ENCODE peak calls at places on chromosomes 4 and X, in five cellular contexts. One of them, this sample, is unnamed.
A peak's percentile ranks its signal among the peaks of the same experiment; 100 is the strongest.

GRCh38 chrX:108000751-108001150 is 18.6 kb upstream of the TEX13B start:
- DNase-seq in AG09309: no peak
- DNase-seq in WERI-Rb-1: no peak
- DNase-seq in hepatocyte: no peak
- DNase-seq in GM06990: no peak
- DNase-seq in this sample: no peak

GRCh38 chrX:153922932-153923857 is 2.9 kb downstream of the ARHGAP4 start:
- DNase-seq in GM06990: peak; percentile 22
- DNase-seq in WERI-Rb-1: peak; percentile 91
- DNase-seq in hepatocyte: peak; percentile 50
- DNase-seq in AG09309: no peak
- DNase-seq in this sample: no peak

GRCh38 chr4:10765386-10765785 is 80.8 kb upstream of the CLNK start:
- DNase-seq in WERI-Rb-1: no peak
- DNase-seq in GM06990: no peak
- DNase-seq in AG09309: no peak
- DNase-seq in hepatocyte: no peak
- DNase-seq in this sample: no peak

GRCh38 chrX:106791495-106791894 is 11.0 kb upstream of the TBC1D8B start:
- DNase-seq in GM06990: no peak
- DNase-seq in AG09309: peak; percentile 2
- DNase-seq in hepatocyte: no peak
- DNase-seq in WERI-Rb-1: no peak
- DNase-seq in this sample: no peak

GRCh38 chr4:128384765-128385164 is 97.2 kb upstream of the PGRMC2 start:
- DNase-seq in hepatocyte: no peak
- DNase-seq in GM06990: no peak
- DNase-seq in AG09309: no peak
- DNase-seq in WERI-Rb-1: no peak
- DNase-seq in this sample: no peak

GRCh38 chr4:126071346-126072333 is 756.9 kb downstream of the FAT4 start:
- DNase-seq in GM06990: no peak
- DNase-seq in hepatocyte: peak; percentile 38
- DNase-seq in AG09309: peak; percentile 18
- DNase-seq in WERI-Rb-1: no peak
- DNase-seq in this sample: no peak

GRCh38 chr4:107845721-107846120 is 21.0 kb downstream of the SGMS2 start:
- DNase-seq in WERI-Rb-1: no peak
- DNase-seq in GM06990: no peak
- DNase-seq in hepatocyte: no peak
- DNase-seq in AG09309: no peak
- DNase-seq in this sample: no peak

GRCh38 chrX:105375816-105376215 is 155.3 kb upstream of the TEX13A start:
- DNase-seq in AG09309: no peak
- DNase-seq in WERI-Rb-1: no peak
- DNase-seq in GM06990: no peak
- DNase-seq in hepatocyte: no peak
- DNase-seq in this sample: no peak

GRCh38 chr4:16824278-16824806 is 74.1 kb downstream of the LDB2 start:
- DNase-seq in WERI-Rb-1: no peak
- DNase-seq in AG09309: no peak
- DNase-seq in hepatocyte: no peak
- DNase-seq in GM06990: no peak
- DNase-seq in this sample: no peak

GRCh38 chrX:153969904-153970397 is 1.7 kb downstream of the HCFC1 start:
- DNase-seq in AG09309: no peak
- DNase-seq in WERI-Rb-1: no peak
- DNase-seq in GM06990: no peak
- DNase-seq in hepatocyte: no peak
- DNase-seq in this sample: no peak

GRCh38 chr4:165293927-165294649 is 33.4 kb upstream of the MSMO1 start:
- DNase-seq in WERI-Rb-1: no peak
- DNase-seq in hepatocyte: no peak
- DNase-seq in GM06990: no peak
- DNase-seq in AG09309: no peak
- DNase-seq in this sample: no peak

GRCh38 chr4:5708171-5708828 is at the start of gene EVC2:
- DNase-seq in GM06990: peak; percentile 79
- DNase-seq in AG09309: no peak
- DNase-seq in WERI-Rb-1: no peak
- DNase-seq in hepatocyte: peak; percentile 70
- DNase-seq in this sample: peak; percentile 80

GRCh38 chr4:30839583-30840520 is 119.7 kb downstream of the PCDH7 start:
- DNase-seq in AG09309: peak; percentile 39
- DNase-seq in hepatocyte: peak; percentile 29
- DNase-seq in GM06990: no peak
- DNase-seq in WERI-Rb-1: no peak
- DNase-seq in this sample: no peak
- TF ChIP-seq CTCF in AG09309: no peak
- TF ChIP-seq CTCF in hepatocyte: no peak
- TF ChIP-seq CTCF in GM06990: no peak
- TF ChIP-seq CTCF in WERI-Rb-1: no peak
- TF ChIP-seq CTCF in this sample: no peak

DNA sequence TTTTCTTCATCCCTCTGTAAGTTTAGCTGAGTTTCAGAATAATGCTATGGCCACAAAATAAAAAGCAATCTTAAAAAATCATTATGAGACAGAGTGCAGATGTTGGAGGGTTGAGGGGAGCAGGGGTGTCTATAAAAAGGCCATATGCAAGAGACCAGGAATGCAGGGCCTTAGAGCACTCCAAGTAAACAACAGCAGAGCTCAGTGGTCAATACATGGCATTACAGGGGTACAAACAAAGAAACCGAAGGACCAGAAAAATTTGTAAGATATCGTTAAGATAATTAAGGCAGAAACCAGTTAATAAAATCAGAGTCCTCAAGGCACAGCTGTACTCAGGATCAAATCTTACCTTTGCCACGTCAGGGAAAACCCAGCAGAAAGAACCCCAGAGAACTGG is 28.4 kb upstream of the NDST3 start:
- DNase-seq in GM06990: no peak
- DNase-seq in hepatocyte: no peak
- DNase-seq in WERI-Rb-1: no peak
- DNase-seq in AG09309: no peak
- DNase-seq in this sample: no peak
- TF ChIP-seq CTCF in GM06990: no peak
- TF ChIP-seq CTCF in hepatocyte: no peak
- TF ChIP-seq CTCF in WERI-Rb-1: peak; percentile 46
- TF ChIP-seq CTCF in AG09309: no peak
- TF ChIP-seq CTCF in this sample: peak; percentile 25

GRCh38 chrX:110836982-110837381 is 41.4 kb upstream of the CHRDL1 start:
- DNase-seq in GM06990: no peak
- DNase-seq in hepatocyte: no peak
- DNase-seq in AG09309: no peak
- DNase-seq in WERI-Rb-1: peak; percentile 74
- DNase-seq in this sample: peak; percentile 30
- TF ChIP-seq CTCF in GM06990: peak; percentile 44
- TF ChIP-seq CTCF in hepatocyte: peak; percentile 22
- TF ChIP-seq CTCF in AG09309: peak; percentile 33
- TF ChIP-seq CTCF in WERI-Rb-1: peak; percentile 57
- TF ChIP-seq CTCF in this sample: peak; percentile 42

GRCh38 chr4:103397527-103397926 is 199.4 kb upstream of the CENPE start:
- DNase-seq in AG09309: no peak
- DNase-seq in hepatocyte: no peak
- DNase-seq in GM06990: no peak
- DNase-seq in WERI-Rb-1: no peak
- DNase-seq in this sample: no peak
- TF ChIP-seq CTCF in AG09309: no peak
- TF ChIP-seq CTCF in hepatocyte: no peak
- TF ChIP-seq CTCF in GM06990: no peak
- TF ChIP-seq CTCF in WERI-Rb-1: no peak
- TF ChIP-seq CTCF in this sample: no peak

GRCh38 chrX:155313766-155314165 is 20.6 kb downstream of the CLIC2 start:
- DNase-seq in GM06990: no peak
- DNase-seq in WERI-Rb-1: peak; percentile 14
- DNase-seq in hepatocyte: no peak
- DNase-seq in AG09309: no peak
- DNase-seq in this sample: no peak
- TF ChIP-seq CTCF in GM06990: no peak
- TF ChIP-seq CTCF in WERI-Rb-1: no peak
- TF ChIP-seq CTCF in hepatocyte: no peak
- TF ChIP-seq CTCF in AG09309: no peak
- TF ChIP-seq CTCF in this sample: no peak

This sample was measured in nephron progenitor cell.